ENCODE peak calls at places on chromosomes 6 and 20, in four cellular contexts. S, M, H and C are unnamed samples.

GRCh38 chr6:39008737-39009136 is 39.8 kb upstream of the GLP1R start:
- DNase-seq in S (no peak), M (no peak), H (no peak), C (no peak)

GRCh38 chr6:160431231-160431630 is 83.1 kb downstream of the SLC22A3 start:
- DNase-seq in S (no peak), M (peak; percentile 99), H (peak; percentile 92), C (no peak)

GRCh38 chr6:158752613-158753012 is 66.6 kb downstream of the EZR start:
- DNase-seq in S (no peak), M (peak; percentile 20), H (no peak), C (no peak)

GRCh38 chr20:36107881-36108280 is 46.7 kb upstream of the EPB41L1 start:
- DNase-seq in S (no peak), M (no peak), H (no peak), C (no peak)

GRCh38 chr6:148611213-148611612 is 135.6 kb upstream of the UST start:
- DNase-seq in S (no peak), M (peak; percentile 49), H (peak; percentile 92), C (no peak)

GRCh38 chr20:45917790-45918141 is 5.8 kb upstream of the PLTP start:
- DNase-seq in S (no peak), M (peak; percentile 54), H (no peak), C (no peak)

GRCh38 chr6:21593927-21594421 is 423 bp downstream of the SOX4 start:
- DNase-seq in S (no peak), M (peak; percentile 74), H (no peak), C (no peak)

GRCh38 chr20:10157539-10157938 is 61.1 kb upstream of the SNAP25 start:
- DNase-seq in S (no peak), M (no peak), H (no peak), C (no peak)

GRCh38 chr6:110760589-110760988 is 54.7 kb downstream of the CDK19 start:
- DNase-seq in S (no peak), M (no peak), H (no peak), C (no peak)

GRCh38 chr20:54340206-54340605 is 132.3 kb downstream of the PFDN4 start:
- DNase-seq in S (no peak), M (peak; percentile 13), H (no peak), C (no peak)

GRCh38 chr20:2749951-2750342 is 50.5 kb downstream of the CPXM1 start:
- DNase-seq in S (no peak), M (no peak), H (no peak), C (no peak)

GRCh38 chr20:63356511-63356910 is 4.6 kb downstream of the CHRNA4 start:
- DNase-seq in S (no peak), M (no peak), H (no peak), C (no peak)

GRCh38 chr6:72861059-72861458 is 239.2 kb downstream of the KCNQ5 start:
- DNase-seq in S (no peak), M (peak; percentile 35), H (no peak), C (no peak)

GRCh38 chr20:47358052-47358671 is 1.7 kb upstream of the ZMYND8 start:
- DNase-seq in S (no peak), M (no peak), H (no peak), C (no peak)

GRCh38 chr20:59157961-59158541 is 5.6 kb upstream of the ZNF831 start:
- DNase-seq in S (no peak), M (no peak), H (no peak), C (no peak)

GRCh38 chr20:59158673-59159072 is 4.9 kb upstream of the ZNF831 start:
- DNase-seq in S (no peak), M (no peak), H (no peak), C (no peak)

GRCh38 chr20:59157064-59157463 is 6.6 kb upstream of the ZNF831 start:
- DNase-seq in S (no peak), M (no peak), H (no peak), C (no peak)

GRCh38 chr20:59159822-59160740 is 3.5 kb upstream of the ZNF831 start:
- DNase-seq in S (no peak), M (no peak), H (peak; percentile 85), C (no peak)

DNA sequence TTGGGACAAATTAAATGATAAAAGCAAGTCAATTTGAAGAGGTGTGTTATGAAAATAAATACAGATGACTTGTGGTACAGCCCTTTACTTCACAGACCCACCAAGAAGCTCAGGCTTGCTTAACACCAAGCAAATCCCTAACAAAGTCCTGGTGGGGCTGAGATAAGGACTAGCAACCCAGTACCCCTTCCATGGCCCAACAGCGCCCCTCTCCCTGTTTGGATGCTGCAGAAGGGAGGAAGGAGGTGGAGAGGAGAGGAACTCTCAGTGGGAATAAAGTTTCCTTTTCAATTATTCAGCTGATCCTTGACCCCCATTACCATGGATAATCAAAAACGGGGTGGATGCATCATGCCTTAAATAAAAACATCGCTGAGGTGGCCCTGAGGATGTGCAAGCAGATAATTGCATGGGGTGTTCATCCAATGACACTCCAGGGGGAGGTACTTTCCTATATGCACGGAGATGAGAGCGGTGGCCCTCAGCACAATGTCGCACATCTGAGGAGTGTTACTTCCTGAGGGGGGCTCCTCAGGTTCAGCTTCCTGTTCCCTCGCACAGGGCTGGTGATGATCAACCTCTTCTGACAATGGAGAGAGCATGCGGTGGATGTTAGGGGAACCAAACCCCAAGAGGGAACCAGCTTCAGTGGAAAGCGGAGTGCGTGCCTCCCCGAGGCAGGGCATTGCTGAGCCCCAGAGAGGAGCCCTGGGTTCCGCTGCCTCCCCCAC is 4.4 kb upstream of the ZNF831 start:
- DNase-seq in S (no peak), M (no peak), H (peak; percentile 82), C (no peak)
- TF ChIP-seq CTCF in S (no peak), M (no peak), H (no peak), C (no peak)

DNA sequence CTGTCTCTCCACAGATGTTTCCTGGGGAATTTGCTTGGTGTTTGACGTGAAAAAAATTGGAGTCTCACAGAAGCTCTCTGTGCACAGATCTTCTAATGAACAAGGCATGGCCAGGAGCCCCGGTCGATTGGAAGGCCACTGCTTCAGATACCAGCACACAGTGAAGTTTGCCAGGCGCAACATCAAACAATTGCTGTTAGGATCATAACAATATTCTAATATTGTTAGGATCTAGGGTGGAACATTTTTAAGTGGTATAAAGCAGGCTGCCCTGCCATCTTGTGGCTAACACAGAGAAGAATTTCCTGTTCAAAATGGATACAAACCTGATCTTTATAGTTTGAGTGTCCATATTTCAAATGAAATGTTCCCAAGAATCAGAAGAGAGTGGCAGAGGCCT is 64.1 kb downstream of the C6orf118 start:
- DNase-seq in S (no peak), M (peak; percentile 61), H (no peak), C (no peak)
- TF ChIP-seq CTCF in S (no peak), M (peak; percentile 42), H (no peak), C (peak; percentile 84)

DNA sequence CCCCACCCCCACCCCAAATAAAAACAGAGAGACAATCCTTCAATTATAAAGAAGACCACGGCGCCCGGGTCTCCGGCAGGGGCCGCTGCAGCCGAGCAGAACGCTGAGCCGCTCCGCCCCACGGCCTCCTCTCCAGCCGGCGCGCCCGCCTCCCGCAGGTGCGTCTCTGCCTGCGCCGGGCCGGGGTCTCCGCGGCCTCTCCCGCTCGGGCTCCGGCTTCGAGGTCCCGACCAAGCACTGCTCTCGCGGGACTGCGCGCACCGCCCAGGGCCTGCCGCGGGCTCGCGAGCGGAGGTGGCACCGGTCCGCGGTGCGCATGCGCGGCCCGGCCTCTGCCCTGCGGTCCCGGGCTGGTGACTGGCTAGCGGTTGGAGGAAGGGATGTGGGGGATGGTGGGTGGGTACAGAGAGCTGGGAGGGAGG is 241 bp upstream of the SIRT5 start:
- DNase-seq in S (peak; percentile 65), M (peak; percentile 91), H (peak; percentile 97), C (peak; percentile 97)
- TF ChIP-seq CTCF in S (no peak), M (peak; percentile 31), H (no peak), C (peak; percentile 81)

DNA sequence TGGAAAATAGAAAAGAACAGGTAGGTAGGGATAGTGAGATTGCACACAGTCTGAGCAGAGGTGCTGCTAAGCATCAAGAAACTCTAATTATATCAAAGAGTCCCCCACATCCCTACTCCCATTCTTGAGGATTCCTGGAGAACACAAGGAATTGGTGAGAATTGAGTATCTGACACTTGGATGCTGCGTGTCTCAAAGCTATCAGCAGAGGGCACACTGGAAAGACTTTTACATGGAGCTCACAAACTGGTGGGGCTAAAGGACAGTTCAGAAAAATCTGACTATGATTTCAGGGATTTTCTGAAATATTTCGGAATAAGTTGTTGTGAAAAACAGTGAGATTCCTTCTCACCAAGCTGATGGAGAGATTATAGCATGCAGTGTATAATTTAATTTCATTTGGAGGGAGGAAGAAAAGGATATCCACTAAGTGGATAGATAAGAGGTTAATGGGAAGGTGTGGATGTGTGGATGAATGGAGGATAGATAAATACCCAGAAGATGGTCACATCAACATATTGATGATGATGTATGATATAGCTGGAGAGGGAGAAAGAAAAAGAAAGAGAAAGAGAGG is 215.4 kb upstream of the DEFB112 start:
- DNase-seq in S (no peak), M (peak; percentile 3), H (no peak), C (no peak)
- TF ChIP-seq CTCF in S (no peak), M (peak; percentile 12), H (no peak), C (peak; percentile 88)